ENCODE peak calls at places on chromosomes 6 and 20, in six cellular contexts. Q, I, O, X, L and H are unnamed samples.

GRCh38 chr20:63553933-63554290 is at the start of gene FNDC11:
- DNase-seq in Q (no peak), I (no peak), L (no peak), X (no peak), O (no peak), H (no peak)

GRCh38 chr6:44664716-44665115 is 277.2 kb downstream of the CDC5L start:
- DNase-seq in Q (no peak), X (no peak), O (no peak), L (no peak), I (peak), H (no peak)

GRCh38 chr6:17867880-17868279 is 119.6 kb downstream of the KIF13A start:
- DNase-seq in Q (peak), L (no peak), O (no peak), I (peak), X (peak), H (peak)

GRCh38 chr6:51352506-51353029 is 533.9 kb downstream of the TFAP2B start:
- DNase-seq in I (no peak), X (no peak), O (no peak), L (no peak), Q (no peak), H (no peak)

GRCh38 chr6:43838276-43839036 is 68.4 kb downstream of the VEGFA start:
- DNase-seq in Q (peak), X (no peak), O (peak), L (no peak), I (peak), H (peak)

GRCh38 chr6:33073431-33073871 is at the start of gene HLA-DPA1:
- DNase-seq in Q (no peak), O (peak), I (peak), L (no peak), X (no peak), H (no peak)

GRCh38 chr20:57661201-57662027 is 41.2 kb upstream of the ZBP1 start:
- DNase-seq in X (no peak), O (peak), Q (no peak), I (no peak), L (peak), H (no peak)

GRCh38 chr6:160010067-160010466 is 41.2 kb downstream of the IGF2R start:
- DNase-seq in L (no peak), X (peak), O (no peak), Q (no peak), I (peak), H (peak)

GRCh38 chr6:154408906-154409500 is 52.4 kb upstream of the IPCEF1 start:
- DNase-seq in Q (peak), I (peak), X (no peak), L (no peak), O (no peak), H (no peak)

GRCh38 chr20:36439040-36439730 is 102.1 kb upstream of the MYL9 start:
- DNase-seq in O (peak), I (peak), X (no peak), Q (peak), L (no peak), H (no peak)

GRCh38 chr20:63765082-63765873 is 25.7 kb downstream of the SLC2A4RG start:
- DNase-seq in I (no peak), O (no peak), Q (no peak), X (no peak), L (no peak), H (no peak)

GRCh38 chr6:1630771-1631217 is 21.1 kb downstream of the FOXC1 start:
- DNase-seq in O (no peak), X (no peak), I (peak), L (no peak), Q (peak), H (no peak)

GRCh38 chr20:9609892-9610502 is 95.6 kb downstream of the LAMP5 start:
- DNase-seq in L (no peak), O (no peak), X (peak), I (peak), Q (peak), H (peak)

GRCh38 chr20:1820137-1821074 is 74.8 kb upstream of the SIRPA start:
- DNase-seq in Q (no peak), L (peak), O (peak), I (peak), X (no peak), H (no peak)

GRCh38 chr20:1823421-1823892 is 71.8 kb upstream of the SIRPA start:
- DNase-seq in I (no peak), X (no peak), Q (no peak), L (no peak), O (no peak), H (no peak)

GRCh38 chr20:1824834-1825233 is 70.4 kb upstream of the SIRPA start:
- DNase-seq in Q (peak), L (no peak), I (no peak), O (no peak), X (no peak), H (no peak)

GRCh38 chr20:1824177-1824576 is 71.0 kb upstream of the SIRPA start:
- DNase-seq in O (no peak), Q (no peak), I (no peak), L (no peak), X (no peak), H (no peak)

DNA sequence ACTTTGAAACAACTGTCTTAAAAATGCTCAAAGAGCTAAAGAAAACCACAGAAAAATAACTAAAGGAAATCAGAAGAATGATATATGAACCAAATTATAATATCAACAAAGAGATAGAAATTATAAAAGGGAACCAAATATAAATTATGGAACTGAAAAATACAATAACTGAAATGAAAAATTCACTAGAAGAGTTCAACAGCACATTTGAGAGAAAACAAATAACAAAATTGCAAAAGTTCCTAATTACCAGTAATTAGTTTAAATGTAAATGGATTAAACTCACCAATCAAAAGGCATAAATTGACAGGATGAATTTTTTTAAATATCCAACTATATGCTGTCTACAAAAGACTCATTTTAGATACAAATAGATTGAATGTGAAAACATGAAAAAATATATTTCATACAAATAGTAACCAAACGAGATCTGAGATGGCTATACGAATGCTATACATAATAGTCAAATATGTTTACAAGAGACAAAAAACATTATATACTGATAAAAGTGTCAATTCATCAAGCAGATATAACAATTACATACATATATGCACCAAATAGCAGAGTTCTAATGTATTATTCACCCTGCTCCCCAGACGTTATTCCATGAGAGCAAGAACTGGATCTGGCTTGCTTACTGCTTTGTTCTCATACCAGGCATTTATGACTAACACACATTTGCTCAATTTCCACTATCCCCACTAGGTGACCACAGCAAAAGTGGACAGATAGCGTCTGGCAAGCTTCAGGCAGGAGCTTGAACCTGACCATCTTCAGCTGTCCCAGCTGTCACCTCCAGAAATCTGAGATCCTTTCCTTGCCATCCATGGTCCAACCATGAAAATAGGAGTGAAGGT is 72.4 kb upstream of the SIRPA start:
- DNase-seq in Q (no peak), X (no peak), L (no peak), O (no peak), I (peak), H (no peak)
- TF ChIP-seq CTCF in Q (no peak), X (no peak), L (no peak), O (no peak), I (no peak), H (no peak)

GRCh38 chr6:24307881-24308280 is 50.0 kb downstream of the DCDC2 start:
- DNase-seq in X (no peak), Q (no peak), I (no peak), O (no peak), L (no peak), H (no peak)

GRCh38 chr6:24313133-24313476 is 44.8 kb downstream of the DCDC2 start:
- DNase-seq in O (no peak), L (no peak), I (no peak), Q (no peak), X (no peak), H (no peak)

DNA sequence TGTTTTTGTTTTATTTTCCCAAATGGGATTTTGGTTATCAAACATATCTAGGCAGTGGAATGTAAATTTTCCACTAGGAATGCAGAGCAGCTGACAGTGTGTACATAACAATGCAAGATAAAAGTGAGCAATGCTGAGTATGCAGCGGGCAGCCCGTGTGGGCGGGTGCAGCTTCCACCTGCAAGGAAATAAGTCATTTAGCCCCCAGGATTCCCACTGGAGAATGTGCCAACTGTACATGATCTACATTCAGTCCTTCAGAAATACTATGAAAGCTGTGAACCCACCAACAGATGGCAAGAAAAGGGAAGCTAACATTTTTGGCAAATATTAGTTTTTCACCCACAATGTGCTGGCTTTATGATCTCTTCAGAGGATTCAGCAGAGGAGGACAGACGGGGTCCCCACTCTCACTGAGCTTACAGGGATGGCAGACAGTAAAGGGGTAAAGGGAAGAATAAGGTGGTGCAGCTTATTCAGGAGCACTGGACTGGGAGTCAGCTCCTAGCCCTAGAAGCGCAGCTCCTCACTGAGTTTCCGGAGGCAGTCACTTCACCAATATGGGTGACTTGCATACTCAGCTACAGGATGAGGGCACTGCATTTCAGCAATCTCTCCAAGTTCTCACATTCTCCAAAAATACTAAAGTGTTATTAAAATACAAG is 44.2 kb downstream of the DCDC2 start:
- DNase-seq in O (no peak), L (no peak), Q (peak), I (peak), X (no peak), H (no peak)
- H3K4me3 ChIP-seq in O (no peak), L (no peak), Q (no peak), I (no peak), X (no peak), H (no peak)

GRCh38 chr6:93417421-93417996 is 1.9 kb downstream of the EPHA7 start:
- DNase-seq in L (no peak), O (no peak), X (no peak), Q (peak), I (no peak), H (no peak)
- TF ChIP-seq CTCF in L (no peak), O (no peak), X (no peak), Q (peak), I (no peak), H (no peak)

DNA sequence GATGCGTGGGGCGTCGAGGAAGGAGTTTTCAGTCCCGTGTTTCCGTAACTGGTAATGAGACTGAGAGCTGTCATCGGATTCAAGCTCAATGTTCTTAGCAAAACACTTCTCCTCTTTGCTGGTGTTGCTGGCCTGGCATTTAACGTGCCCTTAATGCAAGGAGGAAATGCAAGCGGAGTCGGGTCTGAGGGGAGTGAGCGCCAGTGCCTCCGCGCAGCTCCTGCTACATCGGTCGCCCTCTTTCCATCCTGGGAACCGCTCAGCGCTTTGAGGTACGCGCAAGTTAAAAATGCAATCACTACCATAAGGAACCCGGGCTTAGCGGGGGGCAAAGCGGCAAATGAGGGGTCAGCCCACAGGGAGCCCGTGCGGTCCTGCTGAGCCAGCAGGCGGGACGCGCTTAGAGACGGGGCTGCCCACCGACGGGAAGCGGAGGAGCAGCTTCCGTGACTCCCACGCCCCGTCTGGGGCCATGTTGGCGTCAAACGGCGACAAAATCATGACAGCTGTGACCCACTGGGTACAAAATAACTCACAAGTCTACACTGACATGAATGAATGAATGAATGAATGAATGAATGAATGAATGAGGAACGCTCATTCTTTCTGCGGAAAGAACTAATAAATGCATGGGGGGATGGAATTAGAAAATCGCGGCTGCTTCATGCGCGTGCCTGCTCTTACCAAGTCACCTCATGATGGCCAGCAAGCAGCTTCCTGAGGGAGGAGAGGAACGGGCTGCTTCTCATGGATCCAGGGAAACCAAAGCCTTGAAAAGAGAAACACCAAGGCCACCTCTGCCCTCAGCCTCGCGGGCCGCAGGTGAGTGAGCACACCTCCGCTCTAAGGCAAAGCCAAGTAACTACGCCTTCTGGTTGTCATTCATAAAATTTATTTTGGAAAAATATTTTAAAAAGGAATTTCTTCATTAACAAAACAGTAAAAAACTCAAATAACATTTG is 9.3 kb downstream of the DLL1 start:
- DNase-seq in I (no peak), L (no peak), X (no peak), O (no peak), Q (no peak), H (no peak)
- H3K4me3 ChIP-seq in I (no peak), L (no peak), X (no peak), O (no peak), Q (no peak), H (no peak)

GRCh38 chr6:147806697-147807096 is 298.2 kb downstream of the SAMD5 start:
- DNase-seq in O (no peak), I (no peak), Q (no peak), X (no peak), L (no peak), H (no peak)
- TF ChIP-seq CTCF in O (no peak), I (no peak), Q (no peak), X (no peak), L (no peak), H (no peak)

DNA sequence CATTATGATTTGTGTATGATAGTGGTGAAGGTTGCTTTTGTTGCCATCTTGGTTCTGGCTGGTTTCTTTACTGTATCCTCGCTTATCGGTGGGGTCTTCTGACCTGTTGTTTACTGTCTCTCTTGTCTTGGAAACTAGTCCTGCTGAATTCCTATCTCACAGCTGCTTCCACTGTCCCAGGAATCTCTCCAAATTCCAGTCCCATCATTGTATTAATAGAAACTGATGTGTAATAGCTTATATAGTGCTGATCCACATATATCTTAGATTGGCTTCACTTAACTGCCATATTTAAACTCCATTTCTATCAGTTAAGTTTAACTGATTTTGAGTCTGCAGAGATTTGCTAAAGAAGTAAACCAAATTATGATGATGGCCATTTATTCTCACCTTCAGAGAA is 5.9 kb downstream of the GTF2H5 start:
- DNase-seq in O (no peak), Q (no peak), X (no peak), I (no peak), L (no peak), H (no peak)
- H3K4me3 ChIP-seq in O (no peak), Q (no peak), X (no peak), I (no peak), L (no peak), H (no peak)